ENCODE peak calls at places on chromosomes 11 and 22, in four cellular contexts. A, N, D and M are unnamed samples.

GRCh38 chr22:19176175-19176630 is 2.3 kb downstream of the SLC25A1 start:
- DNase-seq in A (no peak), N (no peak), D (no peak), M (no peak)

GRCh38 chr11:47572715-47573255 is 6.0 kb downstream of the KBTBD4 start:
- DNase-seq in A (no peak), N (no peak), D (no peak), M (no peak)

GRCh38 chr11:118884613-118885274 is 1.1 kb downstream of the CXCR5 start:
- DNase-seq in N (no peak), A (no peak), D (no peak), M (no peak)

GRCh38 chr22:36052505-36052941 is 23.9 kb upstream of the RBFOX2 start:
- DNase-seq in N (peak), A (no peak), D (no peak), M (peak)

GRCh38 chr22:24994070-24994763 is 41.7 kb downstream of the KIAA1671 start:
- DNase-seq in N (no peak), A (no peak), D (no peak), M (no peak)

GRCh38 chr11:8259316-8259995 is 4.2 kb downstream of the LMO1 start:
- DNase-seq in D (no peak), A (peak), N (no peak), M (no peak)

GRCh38 chr11:15911377-15912044 is 444.8 kb downstream of the SOX6 start:
- DNase-seq in A (peak), D (no peak), N (no peak), M (peak)

GRCh38 chr11:95563173-95563572 is 226.4 kb downstream of the FAM76B start:
- DNase-seq in A (no peak), N (no peak), D (no peak), M (peak)

GRCh38 chr22:24726848-24727217 is 47.7 kb downstream of the PIWIL3 start:
- DNase-seq in A (no peak), N (no peak), D (no peak), M (no peak)